ENCODE peak calls at places on chromosomes 13 and 19, in five cellular contexts. V is hepatocyte, Y is cardiac muscle cell, S is astrocyte, P is iPS DF 6.9. F is an unnamed sample. For H3K4me1, the result is how much of the 10 kb centered on the place peaks cover.

GRCh38 chr13:112441226-112441625 is 65.1 kb downstream of the SPACA7 start:
- DNase-seq in V (no peak), Y (no peak), S (no peak), P (no peak), F (no peak)

GRCh38 chr13:106418556-106418955 is 116.9 kb downstream of the EFNB2 start:
- DNase-seq in V (peak), Y (no peak), S (peak), P (no peak), F (no peak)

GRCh38 chr19:47663911-47664771 is 49.1 kb upstream of the EHD2 start:
- DNase-seq in V (peak), Y (peak), S (peak), P (no peak), F (no peak)

GRCh38 chr13:88857256-88857655 is 1186.1 kb downstream of the SLITRK5 start:
- DNase-seq in V (no peak), Y (no peak), S (no peak), P (no peak), F (no peak)

GRCh38 chr19:41226053-41226873 is 7.2 kb downstream of the AXL start:
- DNase-seq in V (peak), Y (peak), S (peak), P (no peak), F (peak)

GRCh38 chr19:52211926-52212571 is 22.2 kb downstream of the PPP2R1A start:
- DNase-seq in V (no peak), Y (no peak), S (no peak), P (no peak), F (no peak)

GRCh38 chr13:25874907-25875306 is 176.9 kb downstream of the SHISA2 start:
- DNase-seq in V (no peak), Y (no peak), S (no peak), P (no peak), F (no peak)

GRCh38 chr19:1746401-1747284 is 6.7 kb upstream of the ONECUT3 start:
- DNase-seq in V (no peak), Y (no peak), S (peak), P (no peak), F (no peak)

GRCh38 chr19:15141143-15141542 is 33.9 kb downstream of the SYDE1 start:
- DNase-seq in V (no peak), Y (no peak), S (no peak), P (no peak), F (no peak)

GRCh38 chr13:40148103-40148502 is 492.6 kb downstream of the COG6 start:
- DNase-seq in V (no peak), Y (no peak), S (no peak), P (no peak), F (no peak)

GRCh38 chr13:40148742-40149141 is 493.3 kb downstream of the COG6 start:
- DNase-seq in V (no peak), Y (no peak), S (no peak), P (no peak), F (no peak)

GRCh38 chr13:40145139-40145538 is 489.7 kb downstream of the COG6 start:
- DNase-seq in V (no peak), Y (no peak), S (no peak), P (no peak), F (no peak)

GRCh38 chr13:40146063-40146462 is 490.6 kb downstream of the COG6 start:
- DNase-seq in V (no peak), Y (no peak), S (no peak), P (peak), F (no peak)

DNA sequence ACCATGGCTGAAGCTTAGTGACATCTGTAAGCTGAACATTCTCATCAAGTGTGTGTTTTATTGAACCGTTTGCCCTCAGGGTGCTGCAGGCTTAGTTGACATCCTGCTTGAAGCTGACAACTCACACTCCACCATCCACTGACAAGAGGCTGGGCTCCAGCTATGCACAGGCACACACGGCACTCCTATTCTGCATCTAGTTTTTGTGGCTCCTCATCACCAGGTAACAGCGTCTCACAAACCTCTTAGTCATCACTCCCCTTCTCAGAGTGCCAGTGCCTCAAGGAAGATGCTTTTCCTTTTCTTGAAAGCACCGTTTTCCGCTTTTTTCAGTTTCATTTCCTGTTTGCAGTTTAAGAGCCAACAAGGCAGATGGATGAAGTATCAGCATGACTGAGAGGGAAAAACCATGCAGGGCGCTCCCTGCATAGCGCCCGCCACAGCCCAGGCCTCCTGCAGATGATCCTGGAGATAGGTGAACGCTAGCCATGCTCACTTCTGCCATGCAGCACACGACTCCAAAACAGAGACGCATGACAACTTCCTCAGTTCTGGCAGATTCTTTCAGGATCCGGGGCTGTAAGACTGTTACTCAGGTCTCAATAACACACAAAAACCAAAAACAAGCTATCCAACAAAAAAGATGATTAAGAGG is 491.3 kb downstream of the COG6 start:
- DNase-seq in V (no peak), Y (no peak), S (no peak), P (no peak), F (no peak)
- H3K4me3 ChIP-seq in V (no peak), Y (no peak), S (no peak), P (no peak), F (no peak)

DNA sequence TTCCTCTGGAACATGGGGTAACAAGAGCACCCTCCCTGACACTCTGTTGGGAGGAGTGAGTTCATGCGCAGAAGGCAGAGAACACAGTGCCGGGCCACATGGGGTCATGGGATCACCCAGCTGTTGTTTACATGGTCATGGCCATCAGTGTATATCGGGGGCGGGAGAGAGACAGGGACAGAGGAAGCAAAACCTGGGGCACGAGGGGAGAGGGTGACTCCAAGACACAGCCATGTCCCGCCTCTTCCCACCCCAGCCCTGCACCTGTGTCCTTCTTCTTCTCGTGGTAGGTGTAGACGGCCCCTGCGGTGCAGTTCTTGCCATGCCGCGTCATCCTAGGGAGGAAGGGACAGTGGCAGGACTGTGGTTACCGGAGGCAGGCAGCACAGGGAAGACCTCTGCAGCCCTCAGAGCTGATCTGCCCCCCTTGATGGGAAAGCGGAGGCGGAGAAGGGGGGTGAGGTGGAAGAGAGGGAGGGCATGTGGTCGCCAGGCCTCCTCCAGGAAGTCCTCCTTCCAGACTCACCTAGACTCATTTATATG is 19.9 kb downstream of the NOSIP start:
- DNase-seq in V (no peak), Y (no peak), S (no peak), P (no peak), F (peak)
- H3K4me1 ChIP-seq in V (under half), Y (under half), S (under half), P (under half), F (under half)

GRCh38 chr19:53537523-53538377 is at the start of gene ZNF331:
- DNase-seq in V (peak), Y (peak), S (peak), P (no peak), F (peak)

GRCh38 chr19:53540091-53540490 is 2.1 kb downstream of the ZNF331 start:
- DNase-seq in V (no peak), Y (no peak), S (no peak), P (no peak), F (no peak)

GRCh38 chr19:53537126-53537522 is 821 bp upstream of the ZNF331 start:
- DNase-seq in V (peak), Y (no peak), S (no peak), P (no peak), F (no peak)

GRCh38 chr19:53536223-53536543 is 1.8 kb upstream of the ZNF331 start:
- DNase-seq in V (no peak), Y (no peak), S (no peak), P (no peak), F (no peak)

DNA sequence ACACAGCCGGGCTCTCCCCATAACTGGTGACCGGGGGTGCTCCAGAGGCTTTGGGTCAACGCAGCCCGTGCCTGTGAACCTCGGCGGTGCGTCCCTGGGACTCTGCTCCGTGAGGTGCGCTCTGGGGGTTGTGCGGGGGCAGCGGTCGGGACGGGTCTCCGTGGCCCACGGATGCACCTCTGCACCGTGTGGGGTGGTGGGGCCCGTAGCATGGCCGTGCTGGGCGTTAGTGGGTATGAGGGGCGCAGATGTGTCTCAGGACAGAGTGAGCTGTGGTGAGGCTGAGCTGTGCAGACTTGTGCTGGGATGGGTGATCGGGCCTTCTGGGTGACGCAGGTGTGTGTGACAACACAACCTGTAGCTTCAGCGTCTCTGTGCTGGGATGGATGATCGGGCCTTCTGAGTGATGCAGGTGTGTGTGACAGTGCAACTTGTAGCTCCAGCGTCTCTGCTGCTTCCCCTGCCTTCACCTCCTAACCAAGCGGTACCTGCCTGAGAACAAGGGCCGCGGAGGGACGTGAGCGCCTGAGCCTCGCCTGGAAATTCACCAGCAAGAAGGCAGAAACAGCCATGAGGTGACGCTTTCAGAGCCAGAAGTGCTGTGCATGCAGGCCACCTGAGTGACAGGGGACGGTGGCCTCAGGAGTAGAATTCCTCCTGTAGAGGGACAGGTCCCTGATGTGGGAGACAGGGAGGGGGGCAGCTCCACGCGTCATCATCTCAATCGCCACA is 599 bp downstream of the ZNF331 start:
- DNase-seq in V (no peak), Y (no peak), S (no peak), P (no peak), F (no peak)
- H3K4me3 ChIP-seq in V (peak), Y (peak), S (peak), P (peak), F (peak)

DNA sequence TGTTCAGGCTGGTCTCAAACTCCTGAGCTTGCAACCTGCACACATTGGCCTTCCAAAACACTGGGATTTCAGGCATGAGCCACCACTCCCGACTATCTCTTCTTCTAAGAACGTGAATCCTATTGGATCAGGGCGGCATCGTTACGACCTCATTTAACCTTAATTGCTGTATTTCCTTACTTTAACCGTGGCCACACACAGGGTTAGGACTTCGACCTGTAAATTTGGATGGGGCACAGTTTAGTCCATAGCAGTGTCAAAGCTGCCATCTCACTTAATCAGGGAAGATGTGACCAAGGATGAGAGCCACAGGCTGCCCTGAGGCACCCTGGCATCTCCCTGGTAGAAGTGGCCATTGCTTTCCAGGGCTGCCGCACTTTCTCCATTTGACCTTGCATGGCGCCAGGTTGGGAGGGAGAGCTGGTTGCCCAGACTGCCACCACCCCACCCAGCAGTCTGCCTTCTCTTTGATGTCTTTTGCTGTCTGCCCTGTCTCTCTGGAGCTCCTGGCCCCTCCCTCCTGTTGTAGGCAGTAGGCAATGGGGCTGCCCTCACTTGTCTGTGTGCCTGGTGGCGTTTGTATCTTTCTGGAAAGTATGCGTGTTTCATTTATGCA is 141.3 kb upstream of the RNF113B start:
- DNase-seq in V (no peak), Y (no peak), S (no peak), P (no peak), F (no peak)
- H3K4me1 ChIP-seq in V (under half), Y (under half), S (under half), P (under half), F (under half)

GRCh38 chr13:51912511-51913225 is 50.9 kb downstream of the CCDC70 start:
- DNase-seq in V (no peak), Y (no peak), S (no peak), P (no peak), F (peak)

GRCh38 chr13:51913421-51914136 is 51.8 kb downstream of the CCDC70 start:
- DNase-seq in V (no peak), Y (peak), S (no peak), P (no peak), F (no peak)

GRCh38 chr13:51910508-51910907 is 48.7 kb downstream of the CCDC70 start:
- DNase-seq in V (no peak), Y (no peak), S (no peak), P (no peak), F (no peak)

GRCh38 chr13:51914137-51914493 is 52.3 kb downstream of the CCDC70 start:
- DNase-seq in V (no peak), Y (no peak), S (no peak), P (no peak), F (no peak)

GRCh38 chr13:51912091-51912490 is 50.3 kb downstream of the CCDC70 start:
- DNase-seq in V (no peak), Y (no peak), S (peak), P (no peak), F (no peak)
- H3K4me3 ChIP-seq in V (no peak), Y (no peak), S (no peak), P (no peak), F (no peak)

GRCh38 chr13:99501952-99502310 is 659 bp downstream of the TM9SF2 start:
- DNase-seq in V (peak), Y (peak), S (peak), P (no peak), F (peak)

GRCh38 chr13:99498304-99499161 is 2.7 kb upstream of the TM9SF2 start:
- DNase-seq in V (peak), Y (peak), S (peak), P (peak), F (peak)

GRCh38 chr13:99505814-99506269 is 4.6 kb downstream of the TM9SF2 start:
- DNase-seq in V (no peak), Y (no peak), S (peak), P (no peak), F (no peak)

GRCh38 chr13:99500839-99501134 is 485 bp upstream of the TM9SF2 start:
- DNase-seq in V (no peak), Y (no peak), S (no peak), P (no peak), F (no peak)

GRCh38 chr13:99501135-99501951 is at the start of gene TM9SF2:
- DNase-seq in V (peak), Y (peak), S (peak), P (peak), F (peak)
- H3K4me1 ChIP-seq in V (under half), Y (under half), S (under half), P (under half), F (under half)

GRCh38 chr13:50581586-50582196 is 261.8 kb downstream of the DLEU7 start:
- DNase-seq in V (no peak), Y (no peak), S (no peak), P (no peak), F (no peak)

GRCh38 chr13:50588736-50589135 is 254.8 kb downstream of the DLEU7 start:
- DNase-seq in V (no peak), Y (no peak), S (peak), P (no peak), F (no peak)

GRCh38 chr13:50587839-50588373 is 255.6 kb downstream of the DLEU7 start:
- DNase-seq in V (no peak), Y (no peak), S (no peak), P (no peak), F (no peak)

GRCh38 chr13:50587122-50587521 is 256.4 kb downstream of the DLEU7 start:
- DNase-seq in V (no peak), Y (no peak), S (no peak), P (no peak), F (no peak)

DNA sequence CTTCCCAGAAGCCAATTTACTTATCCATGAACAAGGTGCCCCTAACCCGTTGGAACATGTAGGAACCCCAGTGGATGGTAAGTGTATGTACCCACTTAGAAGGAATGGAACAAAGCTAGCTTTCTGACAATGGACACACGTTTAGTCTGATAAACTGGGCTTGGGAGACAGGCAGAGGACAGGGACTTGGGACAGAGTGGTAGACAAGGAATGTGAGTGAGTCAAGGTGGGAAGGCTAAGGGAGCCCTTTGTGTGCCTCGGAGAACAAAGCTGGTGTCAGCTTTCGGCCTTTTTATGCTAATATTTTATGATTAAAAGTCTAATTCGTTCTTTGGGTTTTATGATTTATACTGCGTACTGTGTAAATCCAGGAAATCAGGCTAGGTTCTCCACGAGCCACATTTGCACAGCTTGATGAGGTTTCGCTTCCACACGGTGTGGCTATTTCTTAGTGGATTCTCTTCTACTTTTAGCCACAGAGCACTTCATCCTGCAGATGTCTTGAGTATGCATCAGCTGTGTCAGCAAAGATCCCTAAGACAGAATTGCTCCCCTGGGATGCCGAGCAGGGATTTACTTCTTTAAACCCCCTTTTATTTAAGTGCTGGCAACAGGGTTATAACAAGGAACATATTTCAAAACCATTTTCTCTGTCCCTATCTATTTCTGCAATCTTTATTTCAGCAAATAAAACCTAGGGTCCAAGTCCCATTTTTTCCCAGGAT is 258.5 kb downstream of the DLEU7 start:
- DNase-seq in V (no peak), Y (no peak), S (no peak), P (no peak), F (no peak)
- H3K4me3 ChIP-seq in V (no peak), Y (no peak), S (no peak), P (no peak), F (no peak)